ENCODE peak calls at places on chromosomes 6 and 20, in nine cellular contexts. K is BJ, S is A549, W is mesothelial cell of epicardium, L is progenitor cell of endocrine pancreas, O is neural crest cell, Z is brain microvascular endothelial cell, H is PC-9, V is uterus. A is an unnamed sample.

GRCh38 chr6:111875741-111876140 is 2.5 kb upstream of the FYN start:
- DNase-seq in L (no peak), H (no peak), O (no peak), Z (no peak), S (no peak), W (no peak), V (no peak), K (no peak), A (no peak)

GRCh38 chr6:55941713-55942112 is 66.3 kb upstream of the BMP5 start:
- DNase-seq in K (no peak), O (no peak), V (no peak), Z (no peak), H (no peak), L (no peak), S (no peak), W (no peak), A (no peak)

GRCh38 chr6:49548613-49549304 is 1.7 kb upstream of the C6orf141 start:
- DNase-seq in Z (no peak), L (no peak), H (no peak), O (no peak), W (no peak), K (no peak), S (no peak), V (no peak), A (no peak)

GRCh38 chr20:63356931-63357879 is 3.9 kb downstream of the CHRNA4 start:
- DNase-seq in O (no peak), S (no peak), H (no peak), L (no peak), V (no peak), W (no peak), K (no peak), Z (no peak), A (no peak)

GRCh38 chr6:10403385-10404106 is 11.3 kb downstream of the TFAP2A start:
- DNase-seq in Z (peak; percentile 75), S (peak; percentile 64), L (no peak), O (no peak), K (no peak), V (no peak), H (peak; percentile 94), W (no peak), A (peak; percentile 47)

GRCh38 chr6:80319286-80319685 is 212.8 kb downstream of the BCKDHB start:
- DNase-seq in V (no peak), K (no peak), O (no peak), W (no peak), H (no peak), L (no peak), Z (no peak), S (no peak), A (no peak)

GRCh38 chr6:52152692-52153091 is 33.5 kb upstream of the IL17A start:
- DNase-seq in V (no peak), W (no peak), Z (no peak), S (no peak), O (no peak), L (no peak), K (no peak), H (no peak), A (no peak)

GRCh38 chr6:16681260-16681873 is 79.9 kb downstream of the ATXN1 start:
- DNase-seq in L (no peak), O (no peak), V (no peak), H (peak; percentile 95), K (peak; percentile 74), W (no peak), Z (peak; percentile 78), S (peak; percentile 58), A (no peak)

GRCh38 chr6:89186762-89187161 is 30.4 kb downstream of the GABRR1 start:
- DNase-seq in H (no peak), W (no peak), L (no peak), V (no peak), Z (no peak), O (no peak), K (no peak), S (no peak), A (no peak)

GRCh38 chr6:51865176-51865575 is 222.2 kb downstream of the PKHD1 start:
- DNase-seq in W (no peak), S (no peak), O (no peak), Z (no peak), L (no peak), V (no peak), K (no peak), H (no peak), A (no peak)

GRCh38 chr6:142548571-142548970 is 246.8 kb downstream of the ADGRG6 start:
- DNase-seq in K (no peak), W (no peak), S (no peak), O (no peak), L (no peak), V (no peak), H (no peak), Z (no peak), A (no peak)

GRCh38 chr20:44572551-44573500 is 9.6 kb upstream of the PKIG start:
- DNase-seq in O (no peak), S (no peak), H (peak; percentile 97), Z (peak; percentile 67), W (no peak), K (peak; percentile 90), V (peak; percentile 67), L (no peak), A (no peak)

GRCh38 chr20:62785381-62785780 is 10.9 kb upstream of the MRGBP start:
- DNase-seq in Z (no peak), S (no peak), V (no peak), W (no peak), L (no peak), H (no peak), K (no peak), O (no peak), A (no peak)

GRCh38 chr20:40991181-40991889 is 37.3 kb upstream of the TOP1 start:
- DNase-seq in H (no peak), V (no peak), Z (no peak), O (no peak), S (no peak), L (no peak), W (peak; percentile 17), K (no peak), A (no peak)

DNA sequence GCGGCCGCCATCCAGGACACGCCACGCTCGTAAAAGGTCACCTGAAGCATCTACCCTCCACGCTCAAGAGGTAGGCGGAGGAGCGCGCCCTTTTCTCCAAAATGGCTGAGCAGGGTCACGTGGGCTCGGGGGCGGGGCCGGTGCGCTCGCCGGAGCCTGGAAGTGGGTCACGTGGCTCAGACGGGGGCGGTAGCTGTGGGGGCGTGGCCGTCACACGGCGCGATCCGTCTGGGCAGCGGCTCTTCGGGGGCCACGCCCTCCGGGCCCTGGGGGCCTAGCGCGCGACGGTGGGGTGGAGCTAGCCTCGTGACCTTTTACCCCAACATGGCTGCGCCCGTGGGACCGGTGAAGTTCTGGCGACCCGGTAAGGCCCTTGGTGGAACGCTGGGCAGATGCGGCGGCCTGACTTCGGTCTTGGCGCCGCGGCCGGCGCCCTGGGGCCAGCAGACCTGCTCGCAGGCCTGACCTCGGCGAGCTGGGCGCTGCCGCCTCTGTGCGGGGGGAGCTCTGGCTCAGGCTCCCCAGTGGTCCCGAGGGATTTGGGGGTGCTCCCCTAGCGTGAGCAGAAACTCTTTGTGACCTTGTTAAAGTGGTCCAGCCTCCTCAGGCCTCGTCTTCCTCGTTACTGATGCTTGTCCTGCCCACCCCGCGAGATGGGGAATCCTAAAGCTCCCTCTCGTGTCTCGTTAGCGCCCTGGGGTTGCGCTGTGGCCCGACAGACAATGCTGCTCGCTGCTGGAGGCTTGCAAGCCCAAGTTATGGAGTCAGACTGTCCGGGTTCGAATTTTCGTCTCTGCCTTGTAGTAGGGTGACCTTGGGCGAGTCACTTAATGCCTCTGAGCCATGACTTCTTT is at the start of gene DHX35:
- DNase-seq in Z (peak; percentile 93), O (peak; percentile 95), H (peak; percentile 92), V (peak; percentile 97), S (peak; percentile 91), K (peak; percentile 73), W (peak; percentile 98), L (peak; percentile 96), A (peak; percentile 100)
- TF ChIP-seq CTCF in Z (peak; percentile 70), O (peak; percentile 38), H (peak; percentile 40), V (peak; percentile 5), S (peak; percentile 31), K (peak; percentile 49), W (no peak), L (peak; percentile 17), A (no peak)

GRCh38 chr6:122118945-122119506 is 280.4 kb upstream of the HSF2 start:
- DNase-seq in W (no peak), Z (no peak), S (no peak), O (no peak), H (no peak), V (no peak), L (no peak), K (no peak), A (no peak)

GRCh38 chr6:122126894-122127293 is 272.6 kb upstream of the HSF2 start:
- DNase-seq in W (no peak), H (no peak), L (no peak), S (no peak), Z (no peak), V (no peak), O (no peak), K (no peak), A (no peak)

GRCh38 chr6:122124908-122125307 is 274.5 kb upstream of the HSF2 start:
- DNase-seq in W (no peak), Z (no peak), V (no peak), L (no peak), H (no peak), K (no peak), O (no peak), S (no peak), A (no peak)

GRCh38 chr6:122122202-122122601 is 277.2 kb upstream of the HSF2 start:
- DNase-seq in K (no peak), Z (no peak), W (no peak), H (no peak), O (no peak), S (no peak), L (no peak), V (no peak), A (no peak)

GRCh38 chr6:122122686-122123085 is 276.8 kb upstream of the HSF2 start:
- DNase-seq in K (no peak), L (no peak), W (no peak), S (no peak), Z (no peak), O (no peak), V (no peak), H (no peak), A (no peak)
- TF ChIP-seq CTCF in K (no peak), L (no peak), W (no peak), S (no peak), Z (no peak), O (no peak), V (no peak), H (no peak), A (no peak)

GRCh38 chr20:58150772-58151171 is 77.7 kb downstream of the ANKRD60 start:
- DNase-seq in K (no peak), H (no peak), W (peak; percentile 48), L (peak; percentile 28), Z (no peak), V (no peak), O (no peak), S (no peak), A (peak; percentile 77)
- TF ChIP-seq CTCF in K (no peak), H (no peak), W (no peak), L (no peak), Z (no peak), V (no peak), O (no peak), S (no peak), A (no peak)

DNA sequence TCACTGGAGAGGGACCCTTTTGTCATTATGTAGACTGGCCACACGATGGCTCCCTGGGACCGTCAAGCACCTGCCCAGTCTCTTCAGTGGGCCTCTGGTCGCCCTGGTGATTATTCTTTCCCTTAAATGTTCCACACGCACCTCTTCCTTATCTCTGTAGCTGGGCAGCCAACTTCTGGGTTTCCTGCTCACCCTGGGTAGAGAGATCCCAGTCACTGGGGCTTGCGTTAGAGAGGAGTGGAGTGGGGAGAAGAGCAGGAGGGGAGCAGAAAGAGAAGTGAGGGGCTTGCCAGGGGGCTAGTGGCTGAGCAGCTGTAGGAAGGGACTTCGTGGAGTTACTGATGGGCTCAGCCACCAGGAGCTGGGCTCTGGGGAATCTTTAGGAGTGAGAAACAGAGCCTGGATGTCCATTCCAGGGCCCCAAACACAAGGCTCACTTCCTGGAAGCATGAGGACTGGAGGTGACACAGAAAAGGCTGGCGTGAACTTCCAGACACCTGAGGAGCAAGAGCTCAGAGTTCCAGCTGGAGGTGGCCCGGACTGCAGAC is 150.1 kb downstream of the DHX35 start:
- DNase-seq in H (no peak), K (no peak), S (peak; percentile 88), Z (peak; percentile 22), W (peak; percentile 59), O (peak; percentile 59), V (peak; percentile 21), L (peak; percentile 34), A (peak; percentile 80)
- TF ChIP-seq CTCF in H (peak; percentile 82), K (peak; percentile 54), S (peak; percentile 76), Z (peak; percentile 70), W (peak; percentile 38), O (peak; percentile 82), V (peak; percentile 59), L (peak; percentile 80), A (peak; percentile 82)

A was measured in Calu3.